ENCODE peak calls at places on chromosomes 11 and 22, in nine cellular contexts. M is SK-MEL-5; W is HFF-Myc; E is adipocyte; K is HTR-8/SVneo; A is stimulated activated CD4-positive, alpha-beta T cell treated with anti-CD3 and anti-CD28 coated beads, Interleukin-4, amount 100 ng/mL, for 24 hours; D is MCF 10A; G is kidney tubule cell; U is stimulated activated CD8-positive, alpha-beta memory T cell treated with anti-CD3 and anti-CD28 coated beads, Interleukin-15, amount 100 ng/mL, for 24 hours. I is an unnamed sample.

GRCh38 chr11:124950606-124951330 is 3.2 kb upstream of the CCDC15 start:
- DNase-seq in W (no peak), G (no peak), E (no peak), U (no peak), D (no peak), K (no peak), M (no peak), A (no peak), I (no peak)

GRCh38 chr11:69174841-69175240 is 19.1 kb downstream of the SMIM38 start:
- DNase-seq in G (no peak), W (no peak), D (no peak), M (no peak), E (no peak), K (no peak), U (no peak), A (no peak), I (no peak)

GRCh38 chr22:23547818-23548500 is 32.1 kb downstream of the IGLL1 start:
- DNase-seq in G (no peak), E (no peak), M (no peak), D (peak), K (no peak), U (no peak), W (no peak), A (no peak), I (no peak)

GRCh38 chr11:74490945-74491344 is 2.6 kb downstream of the LIPT2 start:
- DNase-seq in E (no peak), D (no peak), W (no peak), K (no peak), U (no peak), A (no peak), M (peak), G (no peak), I (no peak)

GRCh38 chr11:1747753-1748466 is 2.5 kb downstream of the IFITM10 start:
- DNase-seq in U (no peak), K (no peak), G (no peak), A (no peak), W (no peak), D (no peak), M (no peak), E (no peak), I (no peak)

GRCh38 chr11:76623171-76623883 is 47.2 kb downstream of the LRRC32 start:
- DNase-seq in E (peak), G (peak), M (no peak), A (no peak), U (no peak), W (peak), K (no peak), D (peak), I (peak)

GRCh38 chr22:30858976-30859713 is 109.4 kb downstream of the MORC2 start:
- DNase-seq in M (no peak), A (no peak), U (no peak), D (no peak), W (no peak), K (no peak), G (no peak), E (no peak), I (no peak)

GRCh38 chr11:130749216-130749615 is 167.1 kb downstream of the SNX19 start:
- DNase-seq in E (no peak), K (no peak), A (no peak), D (no peak), M (no peak), G (no peak), U (no peak), W (no peak), I (no peak)

GRCh38 chr22:39090426-39091064 is 6.5 kb upstream of the APOBEC3H start:
- DNase-seq in M (no peak), G (no peak), W (no peak), U (peak), E (no peak), K (peak), A (peak), D (peak), I (no peak)

GRCh38 chr11:73308963-73309960 is 1.2 kb downstream of the ARHGEF17 start:
- DNase-seq in M (peak), E (peak), A (no peak), W (peak), G (peak), K (peak), D (peak), U (no peak), I (peak)

GRCh38 chr11:73566422-73566821 is 31.5 kb downstream of the FAM168A start:
- DNase-seq in E (no peak), G (no peak), M (no peak), A (no peak), U (no peak), D (no peak), W (no peak), K (no peak), I (peak)

GRCh38 chr22:28909375-28909774 is 26.0 kb downstream of the ZNRF3 start:
- DNase-seq in K (no peak), W (no peak), A (peak), U (peak), E (no peak), M (no peak), D (no peak), G (no peak), I (peak)

GRCh38 chr11:118236170-118236569 is 11.4 kb upstream of the JAML start:
- DNase-seq in U (no peak), M (no peak), E (no peak), D (no peak), A (no peak), K (no peak), G (no peak), W (no peak), I (no peak)

GRCh38 chr22:19555651-19556050 is 31.4 kb upstream of the CLDN5 start:
- DNase-seq in E (no peak), U (no peak), D (no peak), G (no peak), W (no peak), K (no peak), M (no peak), A (no peak), I (no peak)

GRCh38 chr22:24583221-24583971 is 9.5 kb downstream of the LRRC75B start:
- DNase-seq in A (no peak), E (peak), K (no peak), U (no peak), D (no peak), M (no peak), G (peak), W (no peak), I (peak)

GRCh38 chr11:73203322-73203721 is 14.8 kb upstream of the P2RY2 start:
- DNase-seq in U (no peak), G (no peak), K (no peak), A (no peak), M (no peak), D (no peak), W (no peak), E (no peak), I (no peak)

GRCh38 chr11:70568504-70569172 is 170.3 kb downstream of the CTTN start:
- DNase-seq in M (peak), U (no peak), W (no peak), D (peak), G (no peak), K (peak), E (peak), A (no peak), I (peak)

GRCh38 chr11:19702620-19703019 is 10.0 kb upstream of the NAV2 start:
- DNase-seq in U (no peak), D (no peak), M (no peak), E (no peak), G (no peak), W (no peak), K (no peak), A (no peak), I (no peak)

GRCh38 chr11:126658306-126659056 is 303.0 kb downstream of the ST3GAL4 start:
- DNase-seq in K (no peak), G (no peak), E (no peak), U (no peak), D (no peak), M (no peak), A (no peak), W (no peak), I (no peak)

GRCh38 chr22:20392983-20393704 is 807 bp upstream of the ZNF74 start:
- DNase-seq in D (no peak), M (no peak), U (no peak), G (no peak), K (no peak), A (no peak), W (no peak), E (no peak), I (no peak)

GRCh38 chr11:69949327-69949726 is 128.8 kb upstream of the ANO1 start:
- DNase-seq in E (peak), G (peak), A (no peak), U (no peak), D (peak), W (no peak), K (peak), M (peak), I (peak)

GRCh38 chr22:28139993-28140392 is 220.9 kb upstream of the PITPNB start:
- DNase-seq in W (no peak), A (no peak), E (peak), G (peak), U (no peak), D (no peak), M (no peak), K (peak), I (peak)

GRCh38 chr11:83044958-83045712 is 26.6 kb downstream of the RAB30 start:
- DNase-seq in E (peak), W (peak), G (peak), A (peak), U (no peak), M (peak), K (peak), D (peak), I (peak)

GRCh38 chr11:46858920-46859531 is 12.9 kb upstream of the CKAP5 start:
- DNase-seq in K (no peak), A (no peak), D (no peak), W (no peak), M (no peak), E (no peak), U (no peak), G (no peak), I (no peak)

GRCh38 chr22:27541831-27542230 is 259.7 kb downstream of the MN1 start:
- DNase-seq in W (no peak), M (no peak), U (no peak), G (no peak), A (no peak), E (no peak), K (no peak), D (no peak), I (no peak)

GRCh38 chr11:69446108-69446507 is 35.4 kb upstream of the LINC01488 start:
- DNase-seq in U (no peak), M (no peak), D (peak), W (no peak), A (no peak), K (no peak), G (no peak), E (no peak), I (no peak)

GRCh38 chr11:123469089-123469488 is 39.0 kb downstream of the GRAMD1B start:
- DNase-seq in M (peak), A (no peak), D (no peak), K (no peak), U (no peak), E (no peak), G (no peak), W (no peak), I (no peak)

GRCh38 chr11:61474234-61474633 is 34.3 kb upstream of the LRRC10B start:
- DNase-seq in E (no peak), M (no peak), A (no peak), G (no peak), K (no peak), U (no peak), W (no peak), D (no peak), I (no peak)

GRCh38 chr11:124538019-124538418 is 5.4 kb downstream of the OR8B12 start:
- DNase-seq in M (no peak), A (no peak), E (peak), D (peak), K (no peak), U (no peak), W (no peak), G (peak), I (peak)

GRCh38 chr11:86575208-86575855 is 97.1 kb downstream of the ME3 start:
- DNase-seq in A (no peak), E (no peak), G (peak), W (no peak), M (no peak), U (no peak), K (no peak), D (peak), I (peak)

GRCh38 chr22:50507991-50508884 is at the start of gene NCAPH2:
- DNase-seq in A (peak), G (peak), K (peak), M (peak), E (peak), D (peak), U (peak), W (peak), I (peak)

GRCh38 chr22:47690166-47690565 is 927.7 kb downstream of the TBC1D22A start:
- DNase-seq in G (no peak), E (no peak), D (no peak), W (no peak), A (no peak), U (no peak), K (no peak), M (no peak), I (no peak)

GRCh38 chr11:86644291-86644690 is 28.1 kb downstream of the ME3 start:
- DNase-seq in W (no peak), K (no peak), E (no peak), U (no peak), A (no peak), D (peak), G (peak), M (no peak), I (peak)

GRCh38 chr11:16312242-16312641 is 44.1 kb downstream of the SOX6 start:
- DNase-seq in W (no peak), A (no peak), U (no peak), K (no peak), D (no peak), M (no peak), G (no peak), E (no peak), I (no peak)

GRCh38 chr11:27041141-27041869 is 690 bp downstream of the BBOX1 start:
- DNase-seq in K (no peak), D (peak), E (peak), G (no peak), A (no peak), U (no peak), M (no peak), W (no peak), I (no peak)

GRCh38 chr22:47335958-47336357 is 573.5 kb downstream of the TBC1D22A start:
- DNase-seq in M (no peak), K (no peak), W (no peak), G (no peak), D (no peak), E (no peak), U (no peak), A (no peak), I (no peak)

GRCh38 chr11:116132273-116132978 is 628.2 kb upstream of the CADM1 start:
- DNase-seq in W (no peak), G (no peak), M (no peak), D (no peak), E (no peak), A (no peak), U (no peak), K (no peak), I (no peak)

GRCh38 chr22:44884968-44885805 is 124.6 kb downstream of the PHF21B start:
- DNase-seq in G (peak), K (peak), D (peak), U (no peak), W (no peak), E (no peak), A (no peak), M (no peak), I (no peak)